ENCODE peak calls at places on chromosomes 1 and 21, in eight cellular contexts. One of them, this sample, is unnamed.

GRCh38 chr1:21257431-21258135 is 32.7 kb downstream of the ECE1 start:
- DNase-seq in RWPE1: no peak
- DNase-seq in AG09319: no peak
- DNase-seq in SW 1271: no peak
- DNase-seq in NCI-H1694: no peak
- DNase-seq in DND-41: no peak
- DNase-seq in activated CD4-positive, alpha-beta T cell treated with anti-CD3 and anti-CD28 coated beads for 4 hours: no peak
- DNase-seq in frontal cortex: no peak
- DNase-seq in this sample: no peak

GRCh38 chr1:160925652-160926241 is 28.9 kb downstream of the ITLN2 start:
- DNase-seq in SW 1271: no peak
- DNase-seq in frontal cortex: no peak
- DNase-seq in RWPE1: no peak
- DNase-seq in NCI-H1694: no peak
- DNase-seq in activated CD4-positive, alpha-beta T cell treated with anti-CD3 and anti-CD28 coated beads for 4 hours: no peak
- DNase-seq in AG09319: no peak
- DNase-seq in DND-41: no peak
- DNase-seq in this sample: no peak

GRCh38 chr1:1748686-1749321 is 24.6 kb upstream of the CDK11A start:
- DNase-seq in RWPE1: no peak
- DNase-seq in AG09319: no peak
- DNase-seq in activated CD4-positive, alpha-beta T cell treated with anti-CD3 and anti-CD28 coated beads for 4 hours: no peak
- DNase-seq in DND-41: no peak
- DNase-seq in SW 1271: no peak
- DNase-seq in NCI-H1694: no peak
- DNase-seq in frontal cortex: peak; percentile 10
- DNase-seq in this sample: no peak

GRCh38 chr21:46515109-46515508 is 56.4 kb downstream of the DIP2A start:
- DNase-seq in NCI-H1694: no peak
- DNase-seq in frontal cortex: peak; percentile 45
- DNase-seq in RWPE1: no peak
- DNase-seq in activated CD4-positive, alpha-beta T cell treated with anti-CD3 and anti-CD28 coated beads for 4 hours: no peak
- DNase-seq in SW 1271: no peak
- DNase-seq in DND-41: no peak
- DNase-seq in AG09319: peak; percentile 1
- DNase-seq in this sample: no peak

GRCh38 chr1:159854693-159855192 is 7.7 kb downstream of the VSIG8 start:
- DNase-seq in SW 1271: peak; percentile 33
- DNase-seq in RWPE1: peak; percentile 65
- DNase-seq in frontal cortex: peak; percentile 76
- DNase-seq in AG09319: peak; percentile 49
- DNase-seq in activated CD4-positive, alpha-beta T cell treated with anti-CD3 and anti-CD28 coated beads for 4 hours: peak; percentile 61
- DNase-seq in DND-41: no peak
- DNase-seq in NCI-H1694: no peak
- DNase-seq in this sample: no peak

GRCh38 chr1:2208309-2209239 is 14.0 kb upstream of the FAAP20 start:
- DNase-seq in NCI-H1694: no peak
- DNase-seq in AG09319: peak; percentile 79
- DNase-seq in SW 1271: no peak
- DNase-seq in activated CD4-positive, alpha-beta T cell treated with anti-CD3 and anti-CD28 coated beads for 4 hours: no peak
- DNase-seq in frontal cortex: no peak
- DNase-seq in DND-41: no peak
- DNase-seq in RWPE1: peak; percentile 80
- DNase-seq in this sample: no peak

GRCh38 chr1:209008586-209008985 is 574.9 kb upstream of the CAMK1G start:
- DNase-seq in SW 1271: no peak
- DNase-seq in AG09319: no peak
- DNase-seq in RWPE1: no peak
- DNase-seq in NCI-H1694: no peak
- DNase-seq in DND-41: no peak
- DNase-seq in activated CD4-positive, alpha-beta T cell treated with anti-CD3 and anti-CD28 coated beads for 4 hours: no peak
- DNase-seq in frontal cortex: no peak
- DNase-seq in this sample: no peak

GRCh38 chr1:28750330-28750729 is 13.6 kb downstream of the YTHDF2 start:
- DNase-seq in RWPE1: no peak
- DNase-seq in SW 1271: no peak
- DNase-seq in NCI-H1694: no peak
- DNase-seq in DND-41: no peak
- DNase-seq in AG09319: no peak
- DNase-seq in activated CD4-positive, alpha-beta T cell treated with anti-CD3 and anti-CD28 coated beads for 4 hours: no peak
- DNase-seq in frontal cortex: no peak
- DNase-seq in this sample: no peak

GRCh38 chr1:50684185-50684584 is 260.9 kb upstream of the DMRTA2 start:
- DNase-seq in frontal cortex: no peak
- DNase-seq in RWPE1: no peak
- DNase-seq in DND-41: no peak
- DNase-seq in SW 1271: no peak
- DNase-seq in NCI-H1694: no peak
- DNase-seq in activated CD4-positive, alpha-beta T cell treated with anti-CD3 and anti-CD28 coated beads for 4 hours: no peak
- DNase-seq in AG09319: no peak
- DNase-seq in this sample: no peak

GRCh38 chr1:235883261-235883927 is 16.7 kb upstream of the LYST start:
- DNase-seq in activated CD4-positive, alpha-beta T cell treated with anti-CD3 and anti-CD28 coated beads for 4 hours: no peak
- DNase-seq in AG09319: peak; percentile 95
- DNase-seq in DND-41: no peak
- DNase-seq in NCI-H1694: peak; percentile 92
- DNase-seq in RWPE1: peak; percentile 28
- DNase-seq in frontal cortex: peak; percentile 75
- DNase-seq in SW 1271: no peak
- DNase-seq in this sample: no peak

GRCh38 chr1:216721878-216722277 is 1.4 kb downstream of the ESRRG start:
- DNase-seq in RWPE1: no peak
- DNase-seq in SW 1271: no peak
- DNase-seq in frontal cortex: no peak
- DNase-seq in NCI-H1694: no peak
- DNase-seq in AG09319: no peak
- DNase-seq in activated CD4-positive, alpha-beta T cell treated with anti-CD3 and anti-CD28 coated beads for 4 hours: no peak
- DNase-seq in DND-41: no peak
- DNase-seq in this sample: no peak